ENCODE peak calls at places on chromosomes 13 and 19, in seven cellular contexts. G is heart right ventricle; C is tibial artery; L is progenitor cell of endocrine pancreas; Q is adrenal gland; J is CD4-positive, alpha-beta T cell; N is fibroblast of pulmonary artery. Z is an unnamed sample.

GRCh38 chr13:21164631-21165030 is 11.7 kb downstream of the SKA3 start:
- DNase-seq in G (no peak), Q (no peak), C (no peak), L (no peak), J (no peak), N (no peak), Z (no peak)

GRCh38 chr19:20414133-20414532 is 151.4 kb downstream of the ZNF737 start:
- DNase-seq in C (no peak), G (no peak), N (no peak), Q (no peak), J (no peak), L (no peak), Z (no peak)

GRCh38 chr13:20686863-20687579 is 16.5 kb upstream of the IL17D start:
- DNase-seq in C (no peak), L (no peak), J (no peak), Q (no peak), G (no peak), N (peak; percentile 14), Z (no peak)

GRCh38 chr13:72570019-72570418 is 157.4 kb downstream of the MZT1 start:
- DNase-seq in J (no peak), C (no peak), Q (no peak), G (no peak), L (no peak), N (no peak), Z (no peak)

GRCh38 chr19:10118960-10119359 is 739 bp downstream of the EIF3G start:
- DNase-seq in C (no peak), Q (no peak), J (no peak), L (no peak), N (no peak), G (no peak), Z (no peak)

GRCh38 chr13:20512042-20512683 is 13.5 kb downstream of the CRYL1 start:
- DNase-seq in N (no peak), J (no peak), G (no peak), L (no peak), C (no peak), Q (no peak), Z (no peak)

GRCh38 chr19:525029-525428 is 6.5 kb upstream of the CDC34 start:
- DNase-seq in N (no peak), L (no peak), J (no peak), C (no peak), Q (no peak), G (no peak), Z (no peak)

GRCh38 chr19:32418155-32418554 is 12.6 kb downstream of the DPY19L3 start:
- DNase-seq in G (no peak), Q (no peak), C (no peak), J (no peak), N (no peak), L (no peak), Z (no peak)

GRCh38 chr13:44853641-44854040 is 135.6 kb downstream of the NUFIP1 start:
- DNase-seq in J (no peak), Q (no peak), G (no peak), N (no peak), L (no peak), C (no peak), Z (no peak)

GRCh38 chr19:39671739-39672363 is 16.1 kb downstream of the LGALS16 start:
- DNase-seq in G (peak; percentile 26), Q (peak; percentile 41), N (peak; percentile 68), C (no peak), L (no peak), J (no peak), Z (peak; percentile 35)

GRCh38 chr13:79405831-79406596 is at the start of gene RBM26:
- DNase-seq in L (peak; percentile 91), G (peak; percentile 97), Q (peak; percentile 97), J (peak; percentile 92), C (peak; percentile 96), N (peak; percentile 97), Z (peak; percentile 94)

GRCh38 chr13:86684402-86684801 is 885.2 kb upstream of the SLITRK6 start:
- DNase-seq in C (no peak), Q (no peak), G (no peak), J (no peak), L (no peak), N (no peak), Z (no peak)

GRCh38 chr19:28652790-28653189 is 560.2 kb downstream of the UQCRFS1 start:
- DNase-seq in J (no peak), C (no peak), L (no peak), Q (no peak), N (no peak), G (no peak), Z (no peak)

GRCh38 chr13:97849305-97849704 is 104.2 kb upstream of the IPO5 start:
- DNase-seq in C (no peak), Q (no peak), N (peak; percentile 40), G (no peak), L (no peak), J (no peak), Z (peak; percentile 28)

GRCh38 chr19:10812902-10813404 is 23.1 kb downstream of the TMED1 start:
- DNase-seq in Q (peak; percentile 83), G (peak; percentile 42), C (peak; percentile 82), J (no peak), N (peak; percentile 94), L (no peak), Z (no peak)

GRCh38 chr13:113991191-113991669 is 17.4 kb upstream of the C13orf46 start:
- DNase-seq in N (no peak), J (no peak), C (peak; percentile 40), G (no peak), Q (no peak), L (no peak), Z (no peak)

GRCh38 chr13:113906566-113906965 is 42.7 kb upstream of the GAS6 start:
- DNase-seq in L (no peak), C (peak; percentile 77), N (no peak), G (no peak), Q (peak; percentile 11), J (no peak), Z (no peak)

GRCh38 chr19:1991018-1991390 is 24.5 kb downstream of the BTBD2 start:
- DNase-seq in G (no peak), C (no peak), N (no peak), J (no peak), Q (no peak), L (no peak), Z (no peak)

GRCh38 chr13:33186851-33187250 is 98.7 kb downstream of the STARD13 start:
- DNase-seq in J (no peak), Q (no peak), C (no peak), G (no peak), L (no peak), N (peak; percentile 91), Z (no peak)

GRCh38 chr13:43805681-43806128 is 18.9 kb upstream of the ENOX1 start:
- DNase-seq in G (no peak), Q (no peak), C (no peak), J (no peak), L (no peak), N (no peak), Z (no peak)

GRCh38 chr13:61187471-61187870 is 228.2 kb downstream of the PCDH20 start:
- DNase-seq in G (no peak), N (no peak), C (no peak), Q (no peak), L (no peak), J (no peak), Z (no peak)

GRCh38 chr19:43148233-43148632 is 38.1 kb downstream of the PSG5 start:
- DNase-seq in L (no peak), N (peak; percentile 66), J (no peak), C (no peak), Q (no peak), G (no peak), Z (no peak)

DNA sequence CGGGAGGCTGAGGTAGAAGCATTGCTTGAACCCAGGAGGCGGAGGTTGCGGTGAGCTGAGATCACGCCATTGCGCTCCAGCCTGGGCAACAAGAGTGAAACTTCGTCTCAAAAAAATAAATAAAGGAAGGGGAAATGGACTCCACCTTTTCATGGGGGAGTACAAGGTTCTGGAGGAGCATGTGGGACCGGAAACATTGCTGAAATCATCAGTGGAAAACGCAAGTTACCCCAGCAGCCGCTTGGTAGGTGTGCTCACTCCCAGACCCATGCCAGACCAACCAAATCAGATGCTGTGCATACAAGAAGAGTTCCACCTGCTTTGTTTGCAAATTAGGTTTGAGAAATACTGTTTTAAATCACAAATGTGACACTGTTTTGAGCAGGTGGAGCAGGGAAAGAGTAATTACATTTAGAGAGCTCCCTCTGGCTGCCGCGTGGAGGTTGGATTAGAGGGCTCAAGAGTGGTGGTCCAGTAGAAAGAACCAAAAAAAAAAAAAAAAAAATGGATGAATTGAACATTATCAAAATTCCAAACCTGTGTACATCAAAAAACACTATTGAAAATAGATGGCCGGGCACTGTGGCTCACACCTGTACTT is 4.9 kb downstream of the ERICH4 start:
- DNase-seq in G (no peak), N (no peak), C (no peak), Q (no peak), J (no peak), L (no peak), Z (no peak)
- TF ChIP-seq CTCF in G (peak; percentile 21), N (peak; percentile 9), C (no peak), Q (no peak), J (no peak), L (no peak), Z (no peak)

GRCh38 chr13:24741016-24741662 is 22.8 kb upstream of the RNF17 start:
- DNase-seq in Q (no peak), J (no peak), C (no peak), G (no peak), N (no peak), L (no peak), Z (peak; percentile 62)
- TF ChIP-seq CTCF in Q (no peak), J (no peak), C (no peak), G (no peak), N (peak; percentile 5), L (peak; percentile 26), Z (peak; percentile 47)

DNA sequence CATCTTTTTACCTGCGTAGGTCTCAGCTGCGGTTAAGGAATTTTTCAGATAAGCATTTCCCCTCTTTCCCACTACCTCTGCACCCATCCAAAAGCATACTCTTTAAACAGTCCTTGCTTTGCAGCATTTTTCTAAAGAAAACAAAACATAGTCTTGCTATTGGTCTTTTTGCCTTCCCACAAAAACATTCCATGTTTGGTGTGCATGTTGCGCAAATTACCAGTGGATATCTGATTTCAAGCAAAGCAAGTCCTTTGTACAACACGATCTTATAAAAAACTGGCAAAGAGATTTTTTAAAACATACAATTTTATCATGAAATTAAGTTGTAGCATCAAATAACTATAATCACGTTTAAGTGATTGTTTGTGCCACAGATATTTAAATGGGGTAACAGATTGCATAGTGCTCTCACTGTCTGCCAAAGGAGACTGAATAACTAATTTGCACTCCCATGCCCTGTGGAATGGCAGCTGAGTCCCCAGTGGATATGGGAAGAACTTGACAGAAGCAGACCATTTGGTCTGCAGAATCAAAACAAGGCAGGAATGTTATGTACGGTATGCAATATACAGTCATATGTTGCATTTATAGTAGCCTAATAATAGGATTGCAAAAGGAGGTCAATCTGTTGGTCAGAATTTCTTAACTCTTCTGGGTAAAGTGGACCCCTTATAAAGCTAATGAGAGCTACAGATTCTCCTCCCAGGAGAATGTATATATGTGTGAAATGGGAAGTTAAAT is 285.7 kb downstream of the TBC1D4 start:
- DNase-seq in J (no peak), C (no peak), Q (no peak), L (no peak), N (peak; percentile 77), G (no peak), Z (no peak)
- TF ChIP-seq CTCF in J (no peak), C (peak; percentile 20), Q (no peak), L (no peak), N (no peak), G (no peak), Z (no peak)

GRCh38 chr13:91220872-91221271 is 126.6 kb upstream of the MIR17HG start:
- DNase-seq in G (no peak), J (no peak), C (no peak), N (no peak), Q (no peak), L (no peak), Z (no peak)
- TF ChIP-seq CTCF in G (no peak), J (no peak), C (no peak), N (no peak), Q (no peak), L (no peak), Z (no peak)

GRCh38 chr19:52749780-52750179 is 14.9 kb upstream of the ZNF611 start:
- DNase-seq in N (no peak), J (no peak), L (no peak), C (no peak), Q (no peak), G (no peak), Z (no peak)
- TF ChIP-seq CTCF in N (no peak), J (no peak), L (no peak), C (no peak), Q (no peak), G (no peak), Z (no peak)

Z was measured in GM10248.